ENCODE peak calls at places on chromosomes 4 and X, in six cellular contexts. One of them, this sample, is unnamed.

GRCh38 chr4:126874533-126874932 is 758.2 kb upstream of the INTU start:
- DNase-seq in AG04450: no peak
- DNase-seq in stimulated activated CD4-positive, alpha-beta T cell treated with anti-CD3 and anti-CD28 coated beads, Interleukin-12 subunit alpha, Interleukin-12 subunit beta, amount 100 ng/mL, for 4 hours: no peak
- DNase-seq in NCI-H1105: no peak
- DNase-seq in mesenteric fat pad: no peak
- DNase-seq in cardiac fibroblast: no peak
- DNase-seq in this sample: no peak

GRCh38 chrX:133414399-133415275 is 652 bp downstream of the GPC4 start:
- DNase-seq in stimulated activated CD4-positive, alpha-beta T cell treated with anti-CD3 and anti-CD28 coated beads, Interleukin-12 subunit alpha, Interleukin-12 subunit beta, amount 100 ng/mL, for 4 hours: no peak
- DNase-seq in cardiac fibroblast: no peak
- DNase-seq in AG04450: no peak
- DNase-seq in mesenteric fat pad: no peak
- DNase-seq in NCI-H1105: no peak
- DNase-seq in this sample: peak; percentile 82

GRCh38 chr4:124337874-124338273 is 374.7 kb downstream of the ANKRD50 start:
- DNase-seq in cardiac fibroblast: peak; percentile 20
- DNase-seq in AG04450: no peak
- DNase-seq in NCI-H1105: no peak
- DNase-seq in stimulated activated CD4-positive, alpha-beta T cell treated with anti-CD3 and anti-CD28 coated beads, Interleukin-12 subunit alpha, Interleukin-12 subunit beta, amount 100 ng/mL, for 4 hours: no peak
- DNase-seq in mesenteric fat pad: no peak
- DNase-seq in this sample: no peak

GRCh38 chr4:48804584-48805301 is 24.7 kb upstream of the FRYL start:
- DNase-seq in NCI-H1105: no peak
- DNase-seq in stimulated activated CD4-positive, alpha-beta T cell treated with anti-CD3 and anti-CD28 coated beads, Interleukin-12 subunit alpha, Interleukin-12 subunit beta, amount 100 ng/mL, for 4 hours: no peak
- DNase-seq in AG04450: no peak
- DNase-seq in cardiac fibroblast: no peak
- DNase-seq in mesenteric fat pad: no peak
- DNase-seq in this sample: no peak

GRCh38 chr4:8419222-8420041 is 21.1 kb downstream of the ACOX3 start:
- DNase-seq in cardiac fibroblast: peak; percentile 33
- DNase-seq in stimulated activated CD4-positive, alpha-beta T cell treated with anti-CD3 and anti-CD28 coated beads, Interleukin-12 subunit alpha, Interleukin-12 subunit beta, amount 100 ng/mL, for 4 hours: no peak
- DNase-seq in NCI-H1105: no peak
- DNase-seq in mesenteric fat pad: no peak
- DNase-seq in AG04450: no peak
- DNase-seq in this sample: no peak

GRCh38 chr4:28209371-28209924 is 1348.8 kb downstream of the STIM2 start:
- DNase-seq in NCI-H1105: no peak
- DNase-seq in stimulated activated CD4-positive, alpha-beta T cell treated with anti-CD3 and anti-CD28 coated beads, Interleukin-12 subunit alpha, Interleukin-12 subunit beta, amount 100 ng/mL, for 4 hours: no peak
- DNase-seq in cardiac fibroblast: peak; percentile 3
- DNase-seq in mesenteric fat pad: no peak
- DNase-seq in AG04450: no peak
- DNase-seq in this sample: no peak

GRCh38 chrX:96568088-96568487 is 116.6 kb upstream of the DIAPH2 start:
- DNase-seq in AG04450: no peak
- DNase-seq in stimulated activated CD4-positive, alpha-beta T cell treated with anti-CD3 and anti-CD28 coated beads, Interleukin-12 subunit alpha, Interleukin-12 subunit beta, amount 100 ng/mL, for 4 hours: no peak
- DNase-seq in cardiac fibroblast: no peak
- DNase-seq in mesenteric fat pad: no peak
- DNase-seq in NCI-H1105: no peak
- DNase-seq in this sample: no peak

GRCh38 chrX:45667666-45668065 is 467.0 kb upstream of the DIPK2B start:
- DNase-seq in mesenteric fat pad: no peak
- DNase-seq in AG04450: no peak
- DNase-seq in cardiac fibroblast: peak; percentile 4
- DNase-seq in stimulated activated CD4-positive, alpha-beta T cell treated with anti-CD3 and anti-CD28 coated beads, Interleukin-12 subunit alpha, Interleukin-12 subunit beta, amount 100 ng/mL, for 4 hours: no peak
- DNase-seq in NCI-H1105: no peak
- DNase-seq in this sample: no peak

GRCh38 chr4:2352171-2352570 is 66.3 kb downstream of the ZFYVE28 start:
- DNase-seq in NCI-H1105: no peak
- DNase-seq in cardiac fibroblast: no peak
- DNase-seq in stimulated activated CD4-positive, alpha-beta T cell treated with anti-CD3 and anti-CD28 coated beads, Interleukin-12 subunit alpha, Interleukin-12 subunit beta, amount 100 ng/mL, for 4 hours: no peak
- DNase-seq in AG04450: no peak
- DNase-seq in mesenteric fat pad: peak; percentile 81
- DNase-seq in this sample: peak; percentile 45

GRCh38 chr4:48462363-48462762 is 20.8 kb upstream of the SLC10A4 start:
- DNase-seq in cardiac fibroblast: no peak
- DNase-seq in AG04450: no peak
- DNase-seq in mesenteric fat pad: no peak
- DNase-seq in NCI-H1105: peak; percentile 61
- DNase-seq in stimulated activated CD4-positive, alpha-beta T cell treated with anti-CD3 and anti-CD28 coated beads, Interleukin-12 subunit alpha, Interleukin-12 subunit beta, amount 100 ng/mL, for 4 hours: no peak
- DNase-seq in this sample: no peak

GRCh38 chr4:15805583-15806517 is 27.7 kb downstream of the CD38 start:
- DNase-seq in mesenteric fat pad: no peak
- DNase-seq in NCI-H1105: peak; percentile 34
- DNase-seq in cardiac fibroblast: peak; percentile 69
- DNase-seq in AG04450: peak; percentile 21
- DNase-seq in stimulated activated CD4-positive, alpha-beta T cell treated with anti-CD3 and anti-CD28 coated beads, Interleukin-12 subunit alpha, Interleukin-12 subunit beta, amount 100 ng/mL, for 4 hours: no peak
- DNase-seq in this sample: no peak

GRCh38 chr4:175062183-175062592 is 144.0 kb downstream of the ADAM29 start:
- DNase-seq in stimulated activated CD4-positive, alpha-beta T cell treated with anti-CD3 and anti-CD28 coated beads, Interleukin-12 subunit alpha, Interleukin-12 subunit beta, amount 100 ng/mL, for 4 hours: no peak
- DNase-seq in cardiac fibroblast: no peak
- DNase-seq in AG04450: no peak
- DNase-seq in NCI-H1105: no peak
- DNase-seq in mesenteric fat pad: peak; percentile 55
- DNase-seq in this sample: no peak

GRCh38 chr4:107468812-107469211 is 251.2 kb downstream of the PAPSS1 start:
- DNase-seq in NCI-H1105: no peak
- DNase-seq in mesenteric fat pad: no peak
- DNase-seq in AG04450: no peak
- DNase-seq in stimulated activated CD4-positive, alpha-beta T cell treated with anti-CD3 and anti-CD28 coated beads, Interleukin-12 subunit alpha, Interleukin-12 subunit beta, amount 100 ng/mL, for 4 hours: no peak
- DNase-seq in cardiac fibroblast: no peak
- DNase-seq in this sample: no peak

GRCh38 chrX:134721766-134722532 is 63.7 kb upstream of the PLAC1 start:
- DNase-seq in mesenteric fat pad: no peak
- DNase-seq in cardiac fibroblast: peak; percentile 51
- DNase-seq in AG04450: no peak
- DNase-seq in stimulated activated CD4-positive, alpha-beta T cell treated with anti-CD3 and anti-CD28 coated beads, Interleukin-12 subunit alpha, Interleukin-12 subunit beta, amount 100 ng/mL, for 4 hours: no peak
- DNase-seq in NCI-H1105: no peak
- DNase-seq in this sample: no peak

GRCh38 chr4:139295317-139296299 is 5.7 kb upstream of the NAA15 start:
- DNase-seq in NCI-H1105: peak; percentile 78
- DNase-seq in AG04450: peak; percentile 84
- DNase-seq in cardiac fibroblast: peak; percentile 96
- DNase-seq in stimulated activated CD4-positive, alpha-beta T cell treated with anti-CD3 and anti-CD28 coated beads, Interleukin-12 subunit alpha, Interleukin-12 subunit beta, amount 100 ng/mL, for 4 hours: peak; percentile 100
- DNase-seq in mesenteric fat pad: peak; percentile 99
- DNase-seq in this sample: peak; percentile 100

GRCh38 chrX:149456476-149457245 is 48.4 kb downstream of the IDS start:
- DNase-seq in stimulated activated CD4-positive, alpha-beta T cell treated with anti-CD3 and anti-CD28 coated beads, Interleukin-12 subunit alpha, Interleukin-12 subunit beta, amount 100 ng/mL, for 4 hours: no peak
- DNase-seq in NCI-H1105: peak; percentile 34
- DNase-seq in AG04450: no peak
- DNase-seq in cardiac fibroblast: peak; percentile 6
- DNase-seq in mesenteric fat pad: no peak
- DNase-seq in this sample: no peak

GRCh38 chr4:88583643-88584470 is 8.4 kb upstream of the HERC3 start:
- DNase-seq in NCI-H1105: no peak
- DNase-seq in AG04450: no peak
- DNase-seq in stimulated activated CD4-positive, alpha-beta T cell treated with anti-CD3 and anti-CD28 coated beads, Interleukin-12 subunit alpha, Interleukin-12 subunit beta, amount 100 ng/mL, for 4 hours: no peak
- DNase-seq in mesenteric fat pad: no peak
- DNase-seq in cardiac fibroblast: no peak
- DNase-seq in this sample: no peak

GRCh38 chrX:30814978-30815377 is 74.1 kb downstream of the TAB3 start:
- DNase-seq in cardiac fibroblast: no peak
- DNase-seq in mesenteric fat pad: no peak
- DNase-seq in AG04450: no peak
- DNase-seq in NCI-H1105: no peak
- DNase-seq in stimulated activated CD4-positive, alpha-beta T cell treated with anti-CD3 and anti-CD28 coated beads, Interleukin-12 subunit alpha, Interleukin-12 subunit beta, amount 100 ng/mL, for 4 hours: no peak
- DNase-seq in this sample: no peak

GRCh38 chrX:121010218-121010617 is 24.7 kb upstream of the CT47A1 start:
- DNase-seq in NCI-H1105: no peak
- DNase-seq in mesenteric fat pad: no peak
- DNase-seq in stimulated activated CD4-positive, alpha-beta T cell treated with anti-CD3 and anti-CD28 coated beads, Interleukin-12 subunit alpha, Interleukin-12 subunit beta, amount 100 ng/mL, for 4 hours: no peak
- DNase-seq in AG04450: no peak
- DNase-seq in cardiac fibroblast: peak; percentile 14
- DNase-seq in this sample: no peak

GRCh38 chr4:127623755-127624087 is 9.0 kb upstream of the INTU start:
- DNase-seq in mesenteric fat pad: no peak
- DNase-seq in cardiac fibroblast: peak; percentile 34
- DNase-seq in NCI-H1105: no peak
- DNase-seq in stimulated activated CD4-positive, alpha-beta T cell treated with anti-CD3 and anti-CD28 coated beads, Interleukin-12 subunit alpha, Interleukin-12 subunit beta, amount 100 ng/mL, for 4 hours: no peak
- DNase-seq in AG04450: no peak
- DNase-seq in this sample: no peak

This sample was measured in lower leg skin.